ENCODE peak calls at places on chromosomes 5 and 9, in six cellular contexts. J is astrocyte; Q is keratinocyte; V is CD8-positive, alpha-beta memory T cell; P is iPS DF 6.9; K is RWPE1. F is an unnamed sample.

GRCh38 chr5:175444060-175444904 is at the start of gene DRD1:
- DNase-seq in Q (no peak), P (no peak), J (peak), V (peak), K (peak), F (no peak)

GRCh38 chr5:84724683-84725082 is 340.0 kb upstream of the EDIL3 start:
- DNase-seq in P (no peak), K (peak), J (peak), V (no peak), Q (peak), F (peak)

GRCh38 chr9:108244676-108245075 is 611.1 kb downstream of the ACTL7B start:
- DNase-seq in V (no peak), K (no peak), J (no peak), P (no peak), Q (no peak), F (no peak)

GRCh38 chr9:8186553-8186952 is 387.0 kb upstream of the DMAC1 start:
- DNase-seq in K (no peak), P (no peak), V (no peak), Q (no peak), J (no peak), F (no peak)

GRCh38 chr9:19946446-19947109 is 157.7 kb upstream of the SLC24A2 start:
- DNase-seq in K (peak), Q (no peak), V (no peak), J (peak), P (no peak), F (peak)

GRCh38 chr9:75788006-75788634 is 102.4 kb upstream of the PCSK5 start:
- DNase-seq in Q (no peak), V (no peak), K (no peak), J (peak), P (no peak), F (no peak)

GRCh38 chr9:109242751-109243150 is 75.7 kb upstream of the FRRS1L start:
- DNase-seq in K (no peak), P (no peak), Q (no peak), J (no peak), V (no peak), F (no peak)

GRCh38 chr5:96565843-96566242 is 96.3 kb upstream of the CAST start:
- DNase-seq in V (no peak), J (peak), Q (no peak), K (peak), P (no peak), F (no peak)

GRCh38 chr5:91332267-91333044 is 50.7 kb downstream of the ARRDC3 start:
- DNase-seq in Q (no peak), P (no peak), K (peak), J (peak), V (no peak), F (peak)

GRCh38 chr5:30113542-30113941 is 1079.9 kb upstream of the CDH6 start:
- DNase-seq in P (no peak), K (no peak), J (no peak), Q (no peak), V (no peak), F (no peak)

GRCh38 chr9:133916159-133916541 is 76.0 kb downstream of the VAV2 start:
- DNase-seq in V (no peak), K (no peak), Q (no peak), J (peak), P (no peak), F (no peak)

GRCh38 chr9:121447341-121447834 is 52.3 kb downstream of the GGTA1 start:
- DNase-seq in K (no peak), P (no peak), Q (no peak), V (no peak), J (peak), F (no peak)

GRCh38 chr5:172383231-172383802 is 71.0 kb downstream of the SH3PXD2B start:
- DNase-seq in P (no peak), V (no peak), J (peak), K (peak), Q (no peak), F (peak)

GRCh38 chr5:89449392-89450148 is 566.6 kb upstream of the MEF2C start:
- DNase-seq in K (no peak), P (no peak), V (no peak), Q (no peak), J (no peak), F (no peak)

GRCh38 chr5:74966151-74967050 is 86.0 kb downstream of the GCNT4 start:
- DNase-seq in P (no peak), V (no peak), Q (no peak), K (no peak), J (peak), F (no peak)

GRCh38 chr5:8814081-8814480 is 731.8 kb downstream of the SEMA5A start:
- DNase-seq in P (no peak), K (no peak), Q (no peak), V (no peak), J (no peak), F (no peak)

DNA sequence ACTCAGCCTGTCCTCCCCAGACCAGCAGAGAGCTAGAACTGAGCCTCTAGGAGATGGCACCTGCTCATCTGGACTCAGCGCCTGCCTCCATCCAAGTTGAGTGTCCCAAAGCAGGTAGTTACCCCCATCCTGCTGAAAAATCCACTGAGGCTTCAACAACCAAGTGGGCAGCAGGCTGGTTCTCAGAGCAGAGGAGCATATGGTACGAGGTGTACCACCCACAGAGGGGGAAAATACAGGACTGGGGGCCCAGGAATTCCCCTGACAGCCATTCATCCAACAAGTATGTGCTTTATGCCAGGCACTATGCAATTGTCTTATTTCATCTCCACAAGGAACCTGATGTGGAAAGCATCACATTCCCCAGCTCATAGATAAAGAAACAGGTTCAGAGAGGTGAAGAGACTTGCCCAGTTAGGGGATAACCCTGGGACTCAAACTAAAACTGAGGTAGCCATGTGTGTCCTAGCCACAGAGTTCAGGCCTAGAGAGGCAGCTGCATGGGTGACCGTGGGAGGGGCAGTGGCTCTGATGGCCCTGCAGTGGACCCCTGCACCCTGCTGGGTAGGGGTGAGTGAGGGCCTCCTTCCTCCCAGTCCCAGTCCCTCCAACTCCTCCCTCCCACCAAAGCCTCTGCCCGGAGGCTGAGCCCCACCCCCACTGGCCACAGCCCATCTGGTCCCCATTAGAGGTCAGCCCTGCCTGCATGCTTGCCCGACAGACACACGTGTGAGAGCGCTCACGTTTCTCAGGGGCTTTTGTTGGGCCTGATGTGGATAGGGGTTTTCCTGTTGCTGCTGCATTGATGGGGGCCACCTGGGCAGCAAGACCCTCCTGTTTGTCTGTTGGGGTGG is 11.4 kb downstream of the PDLIM4 start:
- DNase-seq in Q (no peak), J (peak), V (no peak), K (no peak), P (no peak), F (no peak)
- H3K27ac ChIP-seq in Q (no peak), J (peak), V (no peak), K (peak), P (no peak), F (no peak)

GRCh38 chr9:126675147-126675467 is 61.4 kb downstream of the LMX1B start:
- DNase-seq in V (no peak), Q (no peak), J (no peak), P (no peak), K (no peak), F (no peak)

GRCh38 chr9:126674365-126675146 is 60.8 kb downstream of the LMX1B start:
- DNase-seq in J (no peak), K (no peak), P (no peak), V (no peak), Q (no peak), F (no peak)

GRCh38 chr9:126671983-126672382 is 58.3 kb downstream of the LMX1B start:
- DNase-seq in K (no peak), J (no peak), Q (no peak), P (no peak), V (no peak), F (no peak)

GRCh38 chr9:126672634-126673284 is 59.0 kb downstream of the LMX1B start:
- DNase-seq in P (no peak), K (no peak), J (no peak), Q (no peak), V (no peak), F (no peak)

GRCh38 chr9:126673689-126674364 is 60.1 kb downstream of the LMX1B start:
- DNase-seq in P (no peak), J (no peak), Q (no peak), V (no peak), K (peak), F (no peak)
- H3K27ac ChIP-seq in P (no peak), J (no peak), Q (no peak), V (no peak), K (no peak), F (no peak)

GRCh38 chr5:115838885-115839518 is 2.4 kb downstream of the ATG12 start:
- DNase-seq in P (no peak), J (no peak), Q (no peak), V (peak), K (peak), F (no peak)
- H3K27ac ChIP-seq in P (no peak), J (no peak), Q (no peak), V (no peak), K (no peak), F (no peak)

DNA sequence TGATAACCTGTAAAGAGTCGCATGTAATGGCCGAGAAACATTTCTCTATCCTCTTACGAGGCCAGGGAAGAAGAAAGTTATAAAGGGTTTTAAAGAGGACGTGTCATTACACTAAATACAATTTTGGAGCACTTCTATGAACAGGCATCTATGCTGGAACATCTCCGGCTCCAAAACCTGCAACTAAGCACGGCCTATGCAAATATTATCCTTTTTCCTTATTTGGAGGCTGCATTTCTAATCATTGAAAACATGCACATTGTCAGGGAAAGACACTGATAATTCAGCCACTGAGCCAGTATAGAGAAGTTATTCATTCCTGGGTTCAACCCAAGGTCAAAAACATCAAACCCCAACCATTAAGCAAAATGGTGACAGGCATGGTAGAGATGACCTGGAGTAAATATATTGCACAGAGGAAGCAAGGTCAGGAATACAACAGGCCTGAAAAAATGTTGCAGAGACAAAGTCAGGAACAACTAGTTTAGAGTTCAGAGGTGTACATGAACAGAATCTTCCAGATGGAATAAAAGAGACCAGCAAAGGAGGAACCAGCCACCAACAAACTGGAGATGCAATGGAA is 674.1 kb downstream of the NR2F1-AS1 start:
- DNase-seq in K (no peak), P (no peak), Q (no peak), J (no peak), V (no peak), F (no peak)
- H3K27ac ChIP-seq in K (no peak), P (no peak), Q (no peak), J (no peak), V (no peak), F (no peak)

GRCh38 chr9:124799274-124800006 is 22.5 kb downstream of the OLFML2A start:
- DNase-seq in P (no peak), Q (no peak), J (no peak), K (no peak), V (no peak), F (no peak)

GRCh38 chr9:124800306-124801259 is 23.6 kb downstream of the OLFML2A start:
- DNase-seq in Q (no peak), K (peak), P (no peak), V (no peak), J (peak), F (no peak)

GRCh38 chr9:124794902-124795491 is 18.1 kb downstream of the OLFML2A start:
- DNase-seq in J (no peak), Q (no peak), V (no peak), P (no peak), K (no peak), F (no peak)

GRCh38 chr9:124795881-124796415 is 19.0 kb downstream of the OLFML2A start:
- DNase-seq in J (peak), V (no peak), Q (no peak), K (no peak), P (no peak), F (no peak)

DNA sequence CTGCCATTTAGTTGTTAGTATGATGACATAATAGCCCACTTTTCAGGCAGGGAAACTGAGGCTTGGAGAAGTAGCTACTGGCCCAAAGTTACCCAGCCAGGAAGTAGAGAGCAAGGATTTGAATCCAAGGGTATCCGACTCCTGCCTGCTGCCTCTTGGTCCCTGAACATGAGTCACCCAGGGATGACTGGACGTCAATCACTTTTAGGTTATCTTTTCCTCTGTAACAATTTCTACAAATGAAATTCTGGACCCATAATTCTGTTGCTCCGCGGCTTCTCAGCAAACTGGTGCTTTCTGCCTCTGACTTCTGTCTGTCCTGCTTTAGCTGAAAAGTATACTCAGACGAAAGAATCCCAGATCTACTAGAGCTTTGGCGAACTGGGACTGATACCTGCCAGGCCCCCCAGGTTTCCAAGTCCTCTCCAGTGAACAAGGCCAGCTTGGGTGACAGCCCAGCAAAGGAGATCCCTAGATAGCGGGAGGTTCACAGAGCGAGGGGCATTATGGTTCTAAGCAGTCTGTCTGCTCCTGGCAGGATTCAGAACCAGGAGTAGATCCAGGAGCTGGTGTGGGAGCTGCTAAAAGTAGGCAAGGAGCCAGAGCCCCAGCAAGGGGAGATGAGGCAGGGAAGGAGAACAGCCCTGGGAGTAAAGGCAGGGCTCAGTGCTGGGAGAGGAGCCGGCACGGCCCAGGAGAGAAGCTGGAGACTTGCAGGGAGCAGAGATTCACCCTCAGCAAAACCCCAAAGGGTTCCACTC is 20.6 kb downstream of the OLFML2A start:
- DNase-seq in J (no peak), P (no peak), V (no peak), Q (no peak), K (no peak), F (no peak)
- H3K27ac ChIP-seq in J (no peak), P (no peak), V (no peak), Q (no peak), K (peak), F (no peak)

F was measured in epithelial cell of prostate.